ENCODE peak calls at places on chromosome 16, in five cellular contexts. L is prostate gland, G is K562, P is uterus, O is A549. A is an unnamed sample.

GRCh38 chr16:50884066-50884860 is 142.4 kb downstream of the CYLD start:
- DNase-seq in L (no peak), G (peak), P (no peak), O (peak), A (peak)

GRCh38 chr16:86834451-86835035 is 256.2 kb downstream of the FOXL1 start:
- DNase-seq in L (no peak), G (no peak), P (no peak), O (peak), A (no peak)

GRCh38 chr16:25064967-25065366 is 46.6 kb upstream of the LCMT1 start:
- DNase-seq in L (no peak), G (no peak), P (no peak), O (no peak), A (no peak)

GRCh38 chr16:78230832-78231231 is 131.4 kb downstream of the WWOX start:
- DNase-seq in L (peak), G (no peak), P (no peak), O (peak), A (no peak)

GRCh38 chr16:22117666-22118065 is 25.3 kb downstream of the VWA3A start:
- DNase-seq in L (no peak), G (no peak), P (no peak), O (no peak), A (no peak)

GRCh38 chr16:84406006-84406963 is 37.9 kb downstream of the ATP2C2 start:
- DNase-seq in L (no peak), G (peak), P (no peak), O (no peak), A (no peak)

GRCh38 chr16:61007694-61008093 is 1028.5 kb downstream of the CDH8 start:
- DNase-seq in L (no peak), G (no peak), P (no peak), O (peak), A (no peak)

GRCh38 chr16:17685445-17685844 is 214.7 kb upstream of the XYLT1 start:
- DNase-seq in L (no peak), G (no peak), P (no peak), O (no peak), A (no peak)

GRCh38 chr16:80324371-80324770 is 216.4 kb upstream of the DYNLRB2 start:
- DNase-seq in L (no peak), G (no peak), P (no peak), O (no peak), A (no peak)

GRCh38 chr16:89722392-89723278 is 1.3 kb downstream of the ZNF276 start:
- DNase-seq in L (peak), G (no peak), P (peak), O (peak), A (peak)
- TF ChIP-seq POLR2A in L (no peak), G (peak), P (no peak), O (no peak), A (peak)

GRCh38 chr16:75267631-75268264 is 16.3 kb upstream of the BCAR1 start:
- DNase-seq in L (peak), G (no peak), P (no peak), O (peak), A (no peak)
- TF ChIP-seq POLR2A in L (no peak), G (no peak), P (no peak), O (no peak), A (no peak)

GRCh38 chr16:397135-397661 is at the start of gene NME4:
- DNase-seq in L (no peak), G (peak), P (no peak), O (peak), A (peak)
- TF ChIP-seq POLR2A in L (no peak), G (no peak), P (no peak), O (peak), A (peak)

DNA sequence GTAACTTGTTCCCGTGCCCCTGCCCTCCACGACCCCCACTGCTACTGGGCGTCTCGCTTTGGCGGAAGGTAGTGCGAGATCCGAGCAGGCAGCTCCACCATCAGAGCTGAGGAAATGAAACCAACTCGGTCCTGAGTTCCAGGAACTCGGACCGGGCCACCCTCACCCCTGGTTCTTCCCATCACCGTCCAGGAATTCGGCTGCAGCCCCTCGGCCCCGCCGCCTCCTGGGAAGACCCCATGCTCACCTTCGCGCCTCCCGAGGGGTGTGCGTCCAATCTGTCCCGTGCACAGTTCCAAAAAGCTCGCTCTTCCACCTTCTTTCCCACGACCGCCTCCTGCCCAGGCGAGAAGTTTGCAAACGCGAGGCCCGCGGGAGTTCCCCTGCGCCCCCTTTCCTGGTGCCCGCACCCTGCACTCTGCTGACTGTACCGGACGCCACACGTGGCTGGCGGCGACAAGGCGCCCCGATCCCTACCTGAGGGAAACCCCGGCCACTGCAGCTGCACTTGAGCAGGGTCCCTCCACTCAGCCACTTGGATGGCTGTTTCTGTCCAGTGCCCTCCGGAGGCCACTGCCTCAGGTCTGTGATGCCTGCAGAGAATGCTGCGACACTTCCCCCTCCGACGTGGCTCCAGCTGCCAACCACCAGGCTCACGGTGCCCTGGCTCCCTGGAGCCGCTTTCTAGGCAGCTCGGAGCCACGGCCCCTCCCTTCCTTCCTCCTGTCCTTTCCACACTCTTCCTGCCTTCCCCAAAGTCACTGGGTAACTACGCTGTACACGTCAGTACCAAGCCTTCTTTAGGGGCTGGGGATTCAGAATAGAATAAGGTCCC is at the start of gene MLKL:
- DNase-seq in L (peak), G (peak), P (peak), O (peak), A (peak)
- TF ChIP-seq POLR2A in L (peak), G (peak), P (peak), O (peak), A (peak)

GRCh38 chr16:30921459-30921747 is 2.0 kb upstream of the FBXL19 start:
- DNase-seq in L (no peak), G (no peak), P (no peak), O (no peak), A (no peak)

GRCh38 chr16:30923554-30924085 is at the start of gene FBXL19:
- DNase-seq in L (no peak), G (no peak), P (peak), O (no peak), A (no peak)

GRCh38 chr16:30922960-30923535 is 324 bp upstream of the FBXL19 start:
- DNase-seq in L (peak), G (peak), P (peak), O (peak), A (peak)

GRCh38 chr16:30922420-30922959 is 882 bp upstream of the FBXL19 start:
- DNase-seq in L (peak), G (peak), P (peak), O (peak), A (peak)

GRCh38 chr16:30921748-30922419 is 1.5 kb upstream of the FBXL19 start:
- DNase-seq in L (peak), G (peak), P (peak), O (peak), A (peak)
- TF ChIP-seq POLR2A in L (no peak), G (no peak), P (no peak), O (peak), A (no peak)

DNA sequence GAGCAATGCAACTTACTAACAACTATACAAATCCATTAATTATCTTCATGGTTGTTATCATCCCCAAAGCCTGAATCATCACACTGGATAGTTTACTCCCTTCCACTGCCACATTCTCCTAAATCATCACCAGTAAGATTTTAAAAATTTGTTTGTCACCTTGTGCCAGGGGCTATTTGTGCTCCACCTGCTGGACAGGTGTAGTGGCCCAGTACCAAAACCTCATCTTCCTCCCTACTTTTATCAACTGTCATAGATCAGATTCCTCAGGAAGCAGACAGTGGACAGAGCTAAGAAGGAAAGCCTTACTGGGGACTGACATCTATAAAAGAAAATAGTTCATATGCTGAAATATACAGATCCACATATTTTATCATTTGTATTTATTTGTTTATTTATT is 280.4 kb downstream of the CDH11 start:
- DNase-seq in L (no peak), G (no peak), P (no peak), O (no peak), A (no peak)
- TF ChIP-seq POLR2A in L (no peak), G (no peak), P (no peak), O (no peak), A (no peak)

GRCh38 chr16:75494696-75495601 is at the start of gene CHST6:
- DNase-seq in L (no peak), G (peak), P (no peak), O (peak), A (no peak)
- TF ChIP-seq POLR2A in L (peak), G (no peak), P (no peak), O (no peak), A (no peak)

A was measured in erythroblast.